ENCODE peak calls at places on chromosomes 5 and 9, in six cellular contexts. One of them, this sample, is unnamed.

GRCh38 chr5:74766348-74766886 is 500 bp downstream of the GFM2 start:
- DNase-seq in GM23248: peak
- DNase-seq in hepatic stellate cell: peak
- DNase-seq in A172: peak
- DNase-seq in fibroblast of the aortic adventitia: peak
- DNase-seq in C1 segment of cervical spinal cord: no peak
- DNase-seq in this sample: peak

GRCh38 chr5:95393279-95393678 is 2.1 kb downstream of the FAM81B start:
- DNase-seq in GM23248: no peak
- DNase-seq in hepatic stellate cell: no peak
- DNase-seq in A172: no peak
- DNase-seq in fibroblast of the aortic adventitia: no peak
- DNase-seq in C1 segment of cervical spinal cord: no peak
- DNase-seq in this sample: peak

GRCh38 chr9:93064392-93065124 is 6.1 kb downstream of the SUSD3 start:
- DNase-seq in GM23248: no peak
- DNase-seq in hepatic stellate cell: no peak
- DNase-seq in A172: peak
- DNase-seq in fibroblast of the aortic adventitia: no peak
- DNase-seq in C1 segment of cervical spinal cord: no peak
- DNase-seq in this sample: peak

GRCh38 chr5:81181576-81182316 is 51.4 kb upstream of the CKMT2 start:
- DNase-seq in GM23248: no peak
- DNase-seq in hepatic stellate cell: no peak
- DNase-seq in A172: no peak
- DNase-seq in fibroblast of the aortic adventitia: no peak
- DNase-seq in C1 segment of cervical spinal cord: no peak
- DNase-seq in this sample: no peak

GRCh38 chr5:124440471-124440870 is 306.0 kb downstream of the ZNF608 start:
- DNase-seq in GM23248: no peak
- DNase-seq in hepatic stellate cell: no peak
- DNase-seq in A172: no peak
- DNase-seq in fibroblast of the aortic adventitia: no peak
- DNase-seq in C1 segment of cervical spinal cord: no peak
- DNase-seq in this sample: no peak

GRCh38 chr9:107446491-107446890 is 43.1 kb downstream of the KLF4 start:
- DNase-seq in GM23248: no peak
- DNase-seq in hepatic stellate cell: no peak
- DNase-seq in A172: no peak
- DNase-seq in fibroblast of the aortic adventitia: no peak
- DNase-seq in C1 segment of cervical spinal cord: no peak
- DNase-seq in this sample: no peak

GRCh38 chr9:99823392-99824377 is 2.0 kb downstream of the NR4A3 start:
- DNase-seq in GM23248: peak
- DNase-seq in hepatic stellate cell: peak
- DNase-seq in A172: peak
- DNase-seq in fibroblast of the aortic adventitia: peak
- DNase-seq in C1 segment of cervical spinal cord: no peak
- DNase-seq in this sample: no peak

GRCh38 chr5:92560698-92561361 is 1020.2 kb downstream of the NR2F1-AS1 start:
- DNase-seq in GM23248: peak
- DNase-seq in hepatic stellate cell: no peak
- DNase-seq in A172: no peak
- DNase-seq in fibroblast of the aortic adventitia: peak
- DNase-seq in C1 segment of cervical spinal cord: no peak
- DNase-seq in this sample: no peak

GRCh38 chr5:142743677-142744441 is 26.3 kb upstream of the ARHGAP26 start:
- DNase-seq in GM23248: peak
- DNase-seq in hepatic stellate cell: no peak
- DNase-seq in A172: peak
- DNase-seq in fibroblast of the aortic adventitia: peak
- DNase-seq in C1 segment of cervical spinal cord: no peak
- DNase-seq in this sample: peak

GRCh38 chr9:136996361-136997281 is at the start of gene CLIC3:
- DNase-seq in GM23248: peak
- DNase-seq in hepatic stellate cell: no peak
- DNase-seq in A172: peak
- DNase-seq in fibroblast of the aortic adventitia: peak
- DNase-seq in C1 segment of cervical spinal cord: no peak
- DNase-seq in this sample: peak

GRCh38 chr5:178583279-178583678 is 6.9 kb downstream of the COL23A1 start:
- DNase-seq in GM23248: no peak
- DNase-seq in hepatic stellate cell: no peak
- DNase-seq in A172: no peak
- DNase-seq in fibroblast of the aortic adventitia: no peak
- DNase-seq in C1 segment of cervical spinal cord: no peak
- DNase-seq in this sample: no peak

GRCh38 chr5:54778783-54779182 is 206.6 kb downstream of the ESM1 start:
- DNase-seq in GM23248: no peak
- DNase-seq in hepatic stellate cell: no peak
- DNase-seq in A172: no peak
- DNase-seq in fibroblast of the aortic adventitia: no peak
- DNase-seq in C1 segment of cervical spinal cord: no peak
- DNase-seq in this sample: no peak

GRCh38 chr9:31124389-31124788 is 1260.1 kb upstream of the ACO1 start:
- DNase-seq in GM23248: no peak
- DNase-seq in hepatic stellate cell: no peak
- DNase-seq in A172: no peak
- DNase-seq in fibroblast of the aortic adventitia: no peak
- DNase-seq in C1 segment of cervical spinal cord: no peak
- DNase-seq in this sample: no peak

GRCh38 chr5:54529565-54529964 is 12.0 kb downstream of the SNX18 start:
- DNase-seq in GM23248: no peak
- DNase-seq in hepatic stellate cell: no peak
- DNase-seq in A172: no peak
- DNase-seq in fibroblast of the aortic adventitia: peak
- DNase-seq in C1 segment of cervical spinal cord: no peak
- DNase-seq in this sample: no peak

GRCh38 chr9:113854310-113854709 is 21.8 kb upstream of the ZNF618 start:
- DNase-seq in GM23248: no peak
- DNase-seq in hepatic stellate cell: no peak
- DNase-seq in A172: no peak
- DNase-seq in fibroblast of the aortic adventitia: no peak
- DNase-seq in C1 segment of cervical spinal cord: no peak
- DNase-seq in this sample: no peak

GRCh38 chr5:179235416-179236400 is 109.6 kb downstream of the ADAMTS2 start:
- DNase-seq in GM23248: no peak
- DNase-seq in hepatic stellate cell: no peak
- DNase-seq in A172: no peak
- DNase-seq in fibroblast of the aortic adventitia: no peak
- DNase-seq in C1 segment of cervical spinal cord: no peak
- DNase-seq in this sample: no peak

GRCh38 chr9:117234178-117234577 is 180.7 kb downstream of the ASTN2 start:
- DNase-seq in GM23248: no peak
- DNase-seq in hepatic stellate cell: no peak
- DNase-seq in A172: no peak
- DNase-seq in fibroblast of the aortic adventitia: no peak
- DNase-seq in C1 segment of cervical spinal cord: no peak
- DNase-seq in this sample: no peak

GRCh38 chr5:150321211-150321610 is 18.5 kb upstream of the ARSI start:
- DNase-seq in GM23248: no peak
- DNase-seq in hepatic stellate cell: no peak
- DNase-seq in A172: no peak
- DNase-seq in fibroblast of the aortic adventitia: no peak
- DNase-seq in C1 segment of cervical spinal cord: no peak
- DNase-seq in this sample: no peak

GRCh38 chr9:81536242-81537025 is 152.9 kb downstream of the TLE1 start:
- DNase-seq in GM23248: no peak
- DNase-seq in hepatic stellate cell: no peak
- DNase-seq in A172: no peak
- DNase-seq in fibroblast of the aortic adventitia: no peak
- DNase-seq in C1 segment of cervical spinal cord: no peak
- DNase-seq in this sample: no peak

GRCh38 chr9:15909297-15909696 is 356.5 kb downstream of the CCDC171 start:
- DNase-seq in GM23248: peak
- DNase-seq in hepatic stellate cell: no peak
- DNase-seq in A172: no peak
- DNase-seq in fibroblast of the aortic adventitia: peak
- DNase-seq in C1 segment of cervical spinal cord: no peak
- DNase-seq in this sample: no peak

GRCh38 chr5:5340206-5340729 is 82.2 kb upstream of the ICE1 start:
- DNase-seq in GM23248: peak
- DNase-seq in hepatic stellate cell: peak
- DNase-seq in A172: peak
- DNase-seq in fibroblast of the aortic adventitia: peak
- DNase-seq in C1 segment of cervical spinal cord: no peak
- DNase-seq in this sample: peak

GRCh38 chr5:154385236-154385512 is 60.6 kb upstream of the SAP30L start:
- DNase-seq in GM23248: no peak
- DNase-seq in hepatic stellate cell: no peak
- DNase-seq in A172: no peak
- DNase-seq in fibroblast of the aortic adventitia: no peak
- DNase-seq in C1 segment of cervical spinal cord: no peak
- DNase-seq in this sample: no peak

GRCh38 chr5:65021527-65022226 is 252.9 kb downstream of the CWC27 start:
- DNase-seq in GM23248: no peak
- DNase-seq in hepatic stellate cell: no peak
- DNase-seq in A172: no peak
- DNase-seq in fibroblast of the aortic adventitia: no peak
- DNase-seq in C1 segment of cervical spinal cord: no peak
- DNase-seq in this sample: peak

GRCh38 chr5:137822158-137822764 is 45.4 kb upstream of the MYOT start:
- DNase-seq in GM23248: peak
- DNase-seq in hepatic stellate cell: peak
- DNase-seq in A172: peak
- DNase-seq in fibroblast of the aortic adventitia: peak
- DNase-seq in C1 segment of cervical spinal cord: no peak
- DNase-seq in this sample: peak

GRCh38 chr9:69023650-69024049 is 9.7 kb upstream of the PRKACG start:
- DNase-seq in GM23248: no peak
- DNase-seq in hepatic stellate cell: no peak
- DNase-seq in A172: no peak
- DNase-seq in fibroblast of the aortic adventitia: no peak
- DNase-seq in C1 segment of cervical spinal cord: no peak
- DNase-seq in this sample: no peak

GRCh38 chr9:95757026-95757425 is 118.5 kb upstream of the ERCC6L2 start:
- DNase-seq in GM23248: peak
- DNase-seq in hepatic stellate cell: peak
- DNase-seq in A172: peak
- DNase-seq in fibroblast of the aortic adventitia: peak
- DNase-seq in C1 segment of cervical spinal cord: no peak
- DNase-seq in this sample: no peak

This sample was measured in MV-4-11.